ENCODE peak calls at places on chromosomes 2 and 18, in five cellular contexts. M is right lobe of liver, Z is HFF-Myc, V is OCI-LY7, P is heart right ventricle. R is an unnamed sample.

GRCh38 chr2:214096200-214096599 is 314.7 kb upstream of the VWC2L start:
- DNase-seq in Z (no peak), V (no peak), P (no peak), M (no peak), R (no peak)

GRCh38 chr2:238945433-238946150 is 97.7 kb downstream of the TWIST2 start:
- DNase-seq in M (no peak), V (no peak), Z (no peak), P (peak; percentile 64), R (no peak)

GRCh38 chr2:43226558-43226954 is at the start of gene ZFP36L2:
- DNase-seq in M (peak; percentile 99), V (peak; percentile 97), P (peak; percentile 98), Z (peak; percentile 69), R (peak; percentile 47)

GRCh38 chr2:236164201-236164982 is 3.8 kb downstream of the GBX2 start:
- DNase-seq in M (no peak), V (no peak), Z (no peak), P (no peak), R (no peak)

GRCh38 chr18:37294951-37295350 is 270.6 kb downstream of the CELF4 start:
- DNase-seq in Z (no peak), M (no peak), P (no peak), V (peak; percentile 1), R (no peak)

GRCh38 chr2:186534406-186534805 is 48.3 kb downstream of the ZC3H15 start:
- DNase-seq in P (no peak), M (no peak), V (no peak), Z (no peak), R (no peak)

GRCh38 chr2:145524303-145524702 is 1004.4 kb upstream of the ZEB2 start:
- DNase-seq in Z (no peak), V (no peak), P (no peak), M (no peak), R (no peak)

GRCh38 chr2:120699292-120699691 is 36.4 kb upstream of the GLI2 start:
- DNase-seq in Z (no peak), P (no peak), M (no peak), V (no peak), R (no peak)

GRCh38 chr2:180651596-180651995 is 328.8 kb upstream of the UBE2E3 start:
- DNase-seq in Z (no peak), M (no peak), V (no peak), P (no peak), R (no peak)

GRCh38 chr2:46363535-46364170 is 66.4 kb downstream of the EPAS1 start:
- DNase-seq in M (no peak), P (no peak), V (no peak), Z (peak; percentile 3), R (no peak)

GRCh38 chr2:95029898-95030341 is 4.4 kb downstream of the MAL start:
- DNase-seq in P (no peak), Z (no peak), V (no peak), M (no peak), R (no peak)

GRCh38 chr2:424306-425172 is 136.6 kb upstream of the ALKAL2 start:
- DNase-seq in V (no peak), M (no peak), Z (no peak), P (no peak), R (no peak)

GRCh38 chr2:117686699-117687098 is 127.8 kb upstream of the DDX18 start:
- DNase-seq in M (no peak), P (no peak), V (peak; percentile 1), Z (no peak), R (no peak)

GRCh38 chr2:37892436-37893114 is 32.5 kb upstream of the RMDN2 start:
- DNase-seq in V (peak; percentile 74), P (no peak), M (no peak), Z (no peak), R (no peak)

GRCh38 chr2:66548422-66548821 is 113.5 kb downstream of the MEIS1 start:
- DNase-seq in M (no peak), V (no peak), P (no peak), Z (no peak), R (no peak)

GRCh38 chr2:156333274-156333950 is 891 bp upstream of the NR4A2 start:
- DNase-seq in P (no peak), V (no peak), Z (no peak), M (no peak), R (no peak)

GRCh38 chr2:127175406-127175805 is 44.7 kb downstream of the CYP27C1 start:
- DNase-seq in M (no peak), Z (no peak), V (no peak), P (peak; percentile 58), R (no peak)

GRCh38 chr2:230955163-230955779 is 30.2 kb upstream of the GPR55 start:
- DNase-seq in V (no peak), Z (no peak), M (no peak), P (no peak), R (no peak)

GRCh38 chr2:138421315-138421970 is 80.1 kb upstream of the SPOPL start:
- DNase-seq in P (no peak), Z (no peak), V (no peak), M (no peak), R (no peak)

GRCh38 chr2:226247289-226248275 is 552.0 kb downstream of the IRS1 start:
- DNase-seq in Z (no peak), P (no peak), V (no peak), M (no peak), R (no peak)
- TF ChIP-seq CTCF in Z (no peak), P (no peak), V (no peak), M (no peak), R (no peak)

GRCh38 chr2:118835739-118836410 is 11.6 kb downstream of the EN1 start:
- DNase-seq in M (no peak), Z (no peak), P (no peak), V (no peak), R (no peak)
- H3K4me3 ChIP-seq in M (peak overlapping the region; percentile 43), Z (peak overlapping the region; percentile 30), P (peak overlapping the region; percentile 45), V (no peak overlapping the region), R (peak overlapping the region; percentile 30)

GRCh38 chr2:80231421-80231820 is 73.1 kb downstream of the LRRTM1 start:
- DNase-seq in V (no peak), Z (no peak), P (no peak), M (no peak), R (no peak)
- TF ChIP-seq CTCF in V (no peak), Z (no peak), P (no peak), M (no peak), R (no peak)

DNA sequence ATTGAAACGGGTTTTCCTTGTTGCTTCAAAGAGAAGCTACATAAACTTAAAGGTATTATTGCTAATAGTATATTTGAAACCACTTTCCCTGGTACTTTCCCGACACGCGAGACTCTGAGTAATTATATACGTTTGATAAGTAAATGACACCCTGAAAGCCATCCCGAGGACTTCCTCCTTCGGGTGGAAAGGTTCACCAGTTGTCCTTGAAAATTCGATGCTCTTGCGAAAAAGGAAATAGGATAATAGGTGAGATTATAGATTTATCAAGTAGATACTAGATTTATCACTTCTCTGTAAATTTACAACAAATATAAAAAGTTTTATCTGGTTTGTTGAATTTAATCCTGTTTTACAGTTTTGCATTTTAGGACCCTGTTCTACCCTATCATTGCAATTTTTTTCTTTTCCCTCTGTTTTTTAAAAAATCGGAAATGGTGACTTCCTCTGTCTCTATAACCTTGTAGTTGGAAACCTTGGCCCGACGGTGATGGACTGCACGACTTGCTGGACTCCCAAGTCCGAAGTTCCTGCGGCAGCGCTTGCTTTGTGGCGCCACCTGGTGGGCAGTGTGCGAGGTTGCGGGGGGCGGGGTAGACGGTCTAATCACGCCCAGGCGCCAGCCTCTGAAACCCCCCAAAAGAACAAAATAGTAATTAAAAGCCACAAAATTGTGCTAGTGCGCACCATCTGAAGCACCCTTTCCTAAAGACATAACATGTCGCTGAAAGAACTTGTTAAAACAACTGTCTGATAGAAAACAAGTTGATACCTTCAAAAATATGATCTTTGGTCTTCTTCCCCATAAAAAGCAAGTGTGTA is 982 bp upstream of the DLX2 start:
- DNase-seq in V (peak; percentile 76), M (peak; percentile 86), P (peak; percentile 84), Z (no peak), R (peak; percentile 65)
- H3K4me3 ChIP-seq in V (peak overlapping the region; percentile 68), M (no peak overlapping the region), P (peak overlapping the region; percentile 50), Z (peak overlapping the region; percentile 64), R (peak overlapping the region; percentile 60)